ENCODE peak calls at places on chromosome 20, in six cellular contexts. Y, Z, D, U, O and E are unnamed samples. For H3K4me1, the result is how much of the 10 kb centered on the place peaks cover.

GRCh38 chr20:31740208-31740607 is 1.1 kb downstream of the TPX2 start:
- DNase-seq in Y (no peak), Z (no peak), D (no peak), U (no peak), O (peak), E (no peak)

GRCh38 chr20:47318596-47319516 is 37.6 kb downstream of the ZMYND8 start:
- DNase-seq in Y (peak), Z (peak), D (peak), U (peak), O (no peak), E (peak)

GRCh38 chr20:18197382-18198070 is 59.9 kb downstream of the KAT14 start:
- DNase-seq in Y (no peak), Z (no peak), D (no peak), U (no peak), O (no peak), E (no peak)

GRCh38 chr20:63858393-63859165 is 2.7 kb upstream of the ABHD16B start:
- DNase-seq in Y (no peak), Z (no peak), D (no peak), U (peak), O (no peak), E (no peak)

GRCh38 chr20:33061626-33062025 is 7.9 kb downstream of the BPIFB3 start:
- DNase-seq in Y (no peak), Z (no peak), D (no peak), U (no peak), O (no peak), E (no peak)

GRCh38 chr20:21513181-21513663 is 642 bp downstream of the NKX2-2 start:
- DNase-seq in Y (no peak), Z (no peak), D (no peak), U (no peak), O (no peak), E (no peak)

GRCh38 chr20:9660236-9660868 is 146.0 kb downstream of the LAMP5 start:
- DNase-seq in Y (no peak), Z (no peak), D (no peak), U (peak), O (peak), E (no peak)

GRCh38 chr20:50967621-50968020 is 9.0 kb downstream of the MOCS3 start:
- DNase-seq in Y (no peak), Z (no peak), D (no peak), U (no peak), O (no peak), E (no peak)

GRCh38 chr20:2244523-2244922 is 51.3 kb upstream of the TGM3 start:
- DNase-seq in Y (no peak), Z (no peak), D (no peak), U (no peak), O (no peak), E (no peak)

GRCh38 chr20:58019850-58020625 is 208.4 kb downstream of the ANKRD60 start:
- DNase-seq in Y (no peak), Z (peak), D (no peak), U (no peak), O (no peak), E (no peak)

GRCh38 chr20:24965065-24965919 is 16.2 kb downstream of the CST7 start:
- DNase-seq in Y (no peak), Z (no peak), D (peak), U (no peak), O (no peak), E (no peak)

GRCh38 chr20:41447026-41447425 is 80.4 kb upstream of the EMILIN3 start:
- DNase-seq in Y (no peak), Z (no peak), D (no peak), U (no peak), O (no peak), E (no peak)

GRCh38 chr20:17083738-17084137 is 143.1 kb upstream of the PCSK2 start:
- DNase-seq in Y (no peak), Z (no peak), D (no peak), U (peak), O (peak), E (no peak)

GRCh38 chr20:2301164-2301622 is 5.4 kb downstream of the TGM3 start:
- DNase-seq in Y (peak), Z (peak), D (peak), U (no peak), O (no peak), E (no peak)

GRCh38 chr20:43840382-43841070 is 74.1 kb upstream of the TOX2 start:
- DNase-seq in Y (peak), Z (no peak), D (peak), U (no peak), O (peak), E (no peak)

GRCh38 chr20:60057866-60058807 is 99.9 kb downstream of the CDH26 start:
- DNase-seq in Y (no peak), Z (no peak), D (peak), U (peak), O (no peak), E (peak)

GRCh38 chr20:57399587-57400261 is 8.5 kb downstream of the RBM38 start:
- DNase-seq in Y (peak), Z (no peak), D (peak), U (no peak), O (peak), E (peak)

GRCh38 chr20:48930878-48931277 is 9.4 kb downstream of the ARFGEF2 start:
- DNase-seq in Y (no peak), Z (no peak), D (no peak), U (no peak), O (no peak), E (no peak)
- H3K4me1 ChIP-seq in Y (under half), Z (under half), D (under half), U (under half), O (under half), E (half or more)

DNA sequence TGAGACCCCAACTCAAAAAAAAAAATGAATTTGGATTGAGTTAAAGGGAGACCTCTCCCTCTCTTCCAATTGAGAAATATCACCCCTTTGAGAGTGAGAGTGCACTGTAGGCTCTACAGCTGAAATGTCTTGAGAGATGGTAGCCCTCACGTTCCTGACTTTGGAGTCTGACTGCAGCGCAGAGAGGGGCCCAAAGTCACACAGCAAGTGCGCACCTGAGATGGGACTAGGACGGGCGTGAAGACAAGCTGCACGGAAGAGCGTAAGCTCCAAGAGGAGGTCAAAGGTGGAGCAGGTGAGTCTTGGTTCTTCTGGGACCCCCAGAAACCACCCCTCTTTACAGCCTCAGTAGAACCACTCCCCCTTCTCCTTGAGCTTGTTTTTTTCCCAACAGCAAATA is 643 bp downstream of the SLA2 start:
- DNase-seq in Y (no peak), Z (no peak), D (no peak), U (no peak), O (no peak), E (no peak)
- H3K4me1 ChIP-seq in Y (under half), Z (under half), D (under half), U (under half), O (under half), E (under half)

GRCh38 chr20:62648318-62648995 is 6.2 kb downstream of the SLCO4A1 start:
- DNase-seq in Y (no peak), Z (no peak), D (no peak), U (no peak), O (no peak), E (no peak)

GRCh38 chr20:62645613-62646012 is 3.3 kb downstream of the SLCO4A1 start:
- DNase-seq in Y (no peak), Z (no peak), D (no peak), U (no peak), O (no peak), E (no peak)

GRCh38 chr20:62646851-62647520 is 4.7 kb downstream of the SLCO4A1 start:
- DNase-seq in Y (peak), Z (no peak), D (no peak), U (no peak), O (peak), E (peak)

GRCh38 chr20:62649140-62649539 is 6.8 kb downstream of the SLCO4A1 start:
- DNase-seq in Y (no peak), Z (no peak), D (no peak), U (no peak), O (no peak), E (no peak)

DNA sequence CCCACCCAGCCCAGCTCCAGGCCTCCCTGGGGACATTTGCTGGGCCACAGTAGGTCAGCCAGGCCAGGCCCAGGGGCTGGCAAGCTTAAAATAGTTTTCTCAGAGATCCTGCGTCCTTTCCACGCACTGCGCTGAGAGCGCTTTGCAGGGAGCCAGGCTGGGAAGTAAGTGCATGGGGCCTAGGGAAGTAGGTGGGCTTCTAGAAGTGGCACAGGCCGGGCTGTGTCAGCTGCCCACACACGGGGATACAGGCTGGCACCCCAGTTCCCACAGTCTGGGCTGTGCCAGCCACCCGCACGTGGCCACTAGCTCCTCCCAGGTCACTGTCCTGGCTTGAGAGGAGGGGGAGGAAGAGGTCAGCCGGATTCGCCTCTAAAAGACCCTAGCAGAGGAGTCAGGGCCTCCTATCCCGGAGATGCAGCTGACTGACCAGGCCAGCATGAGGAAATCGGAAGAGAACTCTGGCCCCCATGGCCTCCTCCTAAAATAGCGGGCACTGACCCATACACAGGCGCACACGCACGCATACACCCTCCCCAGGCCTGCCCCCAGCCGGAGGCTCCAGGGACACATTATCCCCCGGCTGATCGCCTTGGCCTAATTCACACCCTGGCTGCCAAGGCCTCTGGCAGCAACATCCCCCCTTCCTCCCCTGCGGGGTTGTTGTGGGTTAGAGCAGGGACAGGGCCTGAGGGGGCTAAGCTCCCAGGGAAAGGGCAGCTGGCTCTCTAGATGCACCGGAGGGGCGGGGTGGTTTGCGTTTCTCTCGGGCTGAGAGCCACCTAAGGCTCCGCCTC is 5.4 kb downstream of the SLCO4A1 start:
- DNase-seq in Y (no peak), Z (peak), D (no peak), U (no peak), O (no peak), E (no peak)
- H3K4me1 ChIP-seq in Y (under half), Z (under half), D (under half), U (under half), O (half or more), E (half or more)

DNA sequence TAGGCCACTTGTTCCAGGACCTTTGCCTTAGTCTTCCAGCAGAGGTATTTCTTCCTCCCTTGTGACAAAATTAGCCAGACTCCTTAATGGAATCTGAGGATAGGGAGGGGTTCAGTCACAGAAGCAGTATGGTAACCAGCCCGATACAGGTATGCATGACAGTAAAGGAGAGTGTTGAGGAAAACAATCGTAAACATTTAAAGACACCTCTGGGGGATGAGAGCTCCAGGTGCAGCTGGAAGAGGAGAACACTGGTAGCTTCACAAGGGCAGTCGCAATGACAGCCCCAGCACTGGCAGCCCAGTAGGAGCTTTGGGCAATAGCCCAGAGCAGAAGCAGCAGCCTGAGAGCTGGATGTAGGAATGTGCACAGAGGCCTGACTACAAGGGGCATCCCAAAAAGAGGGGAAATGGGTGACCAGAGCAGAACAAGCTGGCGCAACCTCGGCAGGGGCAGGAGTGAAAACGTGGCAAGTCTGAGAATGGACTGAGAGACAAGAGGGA is 344.9 kb upstream of the JAG1 start:
- DNase-seq in Y (no peak), Z (no peak), D (no peak), U (no peak), O (no peak), E (no peak)
- H3K4me1 ChIP-seq in Y (under half), Z (under half), D (under half), U (under half), O (under half), E (under half)

GRCh38 chr20:35326732-35327073 is 34.5 kb upstream of the FAM83C start:
- DNase-seq in Y (no peak), Z (no peak), D (no peak), U (no peak), O (no peak), E (no peak)
- H3K4me1 ChIP-seq in Y (under half), Z (under half), D (under half), U (under half), O (under half), E (under half)

GRCh38 chr20:52224920-52225319 is 33.3 kb upstream of the ZFP64 start:
- DNase-seq in Y (no peak), Z (no peak), D (no peak), U (no peak), O (no peak), E (no peak)
- H3K4me1 ChIP-seq in Y (under half), Z (under half), D (under half), U (under half), O (under half), E (under half)

GRCh38 chr20:19809487-19809886 is 51.4 kb downstream of the RIN2 start:
- DNase-seq in Y (no peak), Z (no peak), D (peak), U (no peak), O (no peak), E (no peak)

GRCh38 chr20:19806806-19807691 is 49.0 kb downstream of the RIN2 start:
- DNase-seq in Y (no peak), Z (no peak), D (peak), U (no peak), O (no peak), E (peak)

GRCh38 chr20:19807901-19808300 is 49.8 kb downstream of the RIN2 start:
- DNase-seq in Y (no peak), Z (no peak), D (peak), U (no peak), O (no peak), E (no peak)

GRCh38 chr20:19811231-19811630 is 53.2 kb downstream of the RIN2 start:
- DNase-seq in Y (no peak), Z (no peak), D (peak), U (no peak), O (no peak), E (no peak)

GRCh38 chr20:19808498-19808897 is 50.4 kb downstream of the RIN2 start:
- DNase-seq in Y (no peak), Z (no peak), D (no peak), U (no peak), O (no peak), E (no peak)
- H3K4me1 ChIP-seq in Y (under half), Z (under half), D (under half), U (under half), O (under half), E (under half)

DNA sequence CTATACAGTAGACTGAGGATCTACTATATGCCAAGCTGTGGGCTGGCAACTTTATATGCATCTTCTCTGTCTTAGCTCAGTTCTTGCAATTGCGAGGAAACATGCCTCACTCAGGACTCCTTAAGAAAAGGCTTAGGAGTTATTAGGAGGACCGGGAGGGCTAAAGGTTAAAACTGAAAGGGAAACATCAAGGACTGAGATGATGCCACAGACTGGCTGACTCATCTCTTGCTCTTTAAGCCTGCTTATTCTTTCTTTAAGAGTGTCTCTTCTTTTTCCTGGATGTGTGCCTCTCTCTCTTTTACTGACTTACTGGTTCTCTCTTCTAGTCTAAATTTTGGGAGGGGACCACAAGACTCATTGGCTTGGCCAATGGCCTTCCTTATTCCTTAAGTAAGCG is 7.0 kb upstream of the SDC4 start:
- DNase-seq in Y (no peak), Z (no peak), D (peak), U (no peak), O (peak), E (no peak)
- H3K4me1 ChIP-seq in Y (under half), Z (under half), D (half or more), U (under half), O (under half), E (under half)